ENCODE peak calls at places on chromosomes 4 and X, in seven cellular contexts. X is activated CD8-positive, alpha-beta T cell treated with anti-CD3 and anti-CD28 coated beads, Interleukin-2, amount 10 ng/mL, durations not matched to agents 7 days and 5 days; U is tibial artery; N is HTR-8/SVneo; O is EL; I is A549; G is substantia nigra. F is an unnamed sample.

GRCh38 chr4:75698162-75698962 is 25.2 kb upstream of the G3BP2 start:
- DNase-seq in O (no peak), X (peak; percentile 54), N (no peak), I (no peak), G (no peak), U (no peak), F (no peak)

GRCh38 chr4:76801621-76802545 is 96.1 kb downstream of the SOWAHB start:
- DNase-seq in X (no peak), N (no peak), G (no peak), U (no peak), O (no peak), I (no peak), F (no peak)

GRCh38 chr4:85762204-85762884 is 287.4 kb downstream of the ARHGAP24 start:
- DNase-seq in I (no peak), G (no peak), N (no peak), X (no peak), U (no peak), O (peak; percentile 87), F (no peak)

GRCh38 chr4:53039741-53040458 is 177.8 kb downstream of the RASL11B start:
- DNase-seq in U (no peak), G (no peak), I (no peak), N (no peak), X (no peak), O (no peak), F (no peak)

GRCh38 chrX:26262121-26262523 is 46.2 kb downstream of the MAGEB5 start:
- DNase-seq in G (no peak), X (no peak), N (peak; percentile 4), U (no peak), I (peak; percentile 0), O (no peak), F (no peak)

GRCh38 chrX:41543022-41543421 is 95.9 kb downstream of the NYX start:
- DNase-seq in X (no peak), G (no peak), I (no peak), N (no peak), U (no peak), O (no peak), F (no peak)

GRCh38 chr4:86664959-86665358 is 70.8 kb downstream of the PTPN13 start:
- DNase-seq in G (no peak), O (peak; percentile 64), N (no peak), U (no peak), X (no peak), I (no peak), F (peak; percentile 22)

GRCh38 chr4:127623755-127624087 is 9.0 kb upstream of the INTU start:
- DNase-seq in G (peak; percentile 26), O (peak; percentile 28), X (no peak), N (no peak), U (no peak), I (peak; percentile 6), F (no peak)

GRCh38 chr4:35939746-35940145 is 304.6 kb downstream of the ARAP2 start:
- DNase-seq in G (no peak), I (no peak), O (no peak), X (no peak), U (no peak), N (no peak), F (no peak)

GRCh38 chr4:11719879-11720278 is 291.2 kb upstream of the HS3ST1 start:
- DNase-seq in X (no peak), I (no peak), G (no peak), U (no peak), N (no peak), O (no peak), F (no peak)

GRCh38 chr4:105461221-105462041 is 12.4 kb downstream of the PPA2 start:
- DNase-seq in N (no peak), G (no peak), O (no peak), U (no peak), X (no peak), I (no peak), F (no peak)

GRCh38 chr4:13525606-13526281 is 18.6 kb downstream of the NKX3-2 start:
- DNase-seq in N (no peak), G (no peak), U (no peak), X (no peak), O (no peak), I (no peak), F (no peak)

GRCh38 chr4:118372251-118372650 is 19.4 kb upstream of the PRSS12 start:
- DNase-seq in G (no peak), I (no peak), U (no peak), O (no peak), X (no peak), N (no peak), F (no peak)

GRCh38 chrX:45803383-45803921 is 602.8 kb upstream of the DIPK2B start:
- DNase-seq in U (no peak), I (peak; percentile 60), O (peak; percentile 89), N (peak; percentile 7), X (peak; percentile 22), G (no peak), F (peak; percentile 48)

GRCh38 chr4:165974647-165975335 is 101.8 kb downstream of the TLL1 start:
- DNase-seq in G (no peak), I (no peak), X (no peak), U (no peak), O (peak; percentile 35), N (no peak), F (no peak)

GRCh38 chr4:6938237-6938636 is 28.6 kb downstream of the TBC1D14 start:
- DNase-seq in O (peak; percentile 13), I (no peak), G (no peak), U (peak; percentile 77), X (no peak), N (no peak), F (no peak)

GRCh38 chrX:41265615-41266014 is 68.3 kb upstream of the DDX3X start:
- DNase-seq in X (peak; percentile 73), O (no peak), U (peak; percentile 79), I (peak; percentile 67), N (no peak), G (no peak), F (no peak)

GRCh38 chr4:143289370-143289769 is 47.3 kb upstream of the GAB1 start:
- DNase-seq in I (no peak), U (no peak), G (no peak), X (no peak), N (no peak), O (no peak), F (no peak)

GRCh38 chrX:769796-770195 is 139.2 kb downstream of the SHOX start:
- DNase-seq in O (no peak), G (no peak), U (peak; percentile 13), N (no peak), X (no peak), I (no peak), F (no peak)

F was measured in HFF-Myc.